ENCODE peak calls at places on chromosomes 11 and 22, in five cellular contexts. One of them, this sample, is unnamed.

GRCh38 chr22:39144101-39144815 is 8.2 kb downstream of the CBX7 start:
- DNase-seq in IMR-90: peak
- DNase-seq in adrenal gland: peak
- DNase-seq in AG04450: no peak
- DNase-seq in Peyer's patch: peak
- DNase-seq in this sample: peak

GRCh38 chr11:6635082-6635932 is 16.1 kb upstream of the TPP1 start:
- DNase-seq in IMR-90: peak
- DNase-seq in adrenal gland: no peak
- DNase-seq in AG04450: no peak
- DNase-seq in Peyer's patch: peak
- DNase-seq in this sample: no peak

GRCh38 chr11:3380706-3381570 is 2.0 kb upstream of the ZNF195 start:
- DNase-seq in IMR-90: no peak
- DNase-seq in adrenal gland: no peak
- DNase-seq in AG04450: no peak
- DNase-seq in Peyer's patch: no peak
- DNase-seq in this sample: no peak

GRCh38 chr22:28414017-28414416 is 265.6 kb downstream of the TTC28 start:
- DNase-seq in IMR-90: peak
- DNase-seq in adrenal gland: no peak
- DNase-seq in AG04450: no peak
- DNase-seq in Peyer's patch: no peak
- DNase-seq in this sample: no peak

GRCh38 chr11:107157146-107157808 is 139.0 kb upstream of the GUCY1A2 start:
- DNase-seq in IMR-90: no peak
- DNase-seq in adrenal gland: no peak
- DNase-seq in AG04450: no peak
- DNase-seq in Peyer's patch: no peak
- DNase-seq in this sample: no peak

GRCh38 chr11:45665933-45666647 is 668 bp upstream of the CHST1 start:
- DNase-seq in IMR-90: no peak
- DNase-seq in adrenal gland: no peak
- DNase-seq in AG04450: no peak
- DNase-seq in Peyer's patch: no peak
- DNase-seq in this sample: no peak

GRCh38 chr11:74014880-74015279 is 6.0 kb upstream of the UCP3 start:
- DNase-seq in IMR-90: no peak
- DNase-seq in adrenal gland: no peak
- DNase-seq in AG04450: no peak
- DNase-seq in Peyer's patch: no peak
- DNase-seq in this sample: no peak

GRCh38 chr11:128342511-128343133 is 244.7 kb downstream of the ETS1 start:
- DNase-seq in IMR-90: peak
- DNase-seq in adrenal gland: peak
- DNase-seq in AG04450: no peak
- DNase-seq in Peyer's patch: peak
- DNase-seq in this sample: peak

GRCh38 chr11:102111787-102112653 is 1.8 kb downstream of the YAP1 start:
- DNase-seq in IMR-90: peak
- DNase-seq in adrenal gland: no peak
- DNase-seq in AG04450: no peak
- DNase-seq in Peyer's patch: peak
- DNase-seq in this sample: peak

GRCh38 chr11:134120143-134120850 is 51.4 kb downstream of the JAM3 start:
- DNase-seq in IMR-90: peak
- DNase-seq in adrenal gland: peak
- DNase-seq in AG04450: peak
- DNase-seq in Peyer's patch: peak
- DNase-seq in this sample: no peak

GRCh38 chr11:65308281-65308891 is 6.3 kb upstream of the CDC42EP2 start:
- DNase-seq in IMR-90: no peak
- DNase-seq in adrenal gland: no peak
- DNase-seq in AG04450: no peak
- DNase-seq in Peyer's patch: no peak
- DNase-seq in this sample: no peak

GRCh38 chr11:117369521-117369920 is 41.9 kb downstream of the CEP164 start:
- DNase-seq in IMR-90: no peak
- DNase-seq in adrenal gland: no peak
- DNase-seq in AG04450: no peak
- DNase-seq in Peyer's patch: no peak
- DNase-seq in this sample: no peak

GRCh38 chr11:72263363-72263762 is 19.4 kb upstream of the PHOX2A start:
- DNase-seq in IMR-90: peak
- DNase-seq in adrenal gland: no peak
- DNase-seq in AG04450: peak
- DNase-seq in Peyer's patch: no peak
- DNase-seq in this sample: no peak

GRCh38 chr22:28821452-28821851 is 21.1 kb upstream of the XBP1 start:
- DNase-seq in IMR-90: no peak
- DNase-seq in adrenal gland: no peak
- DNase-seq in AG04450: no peak
- DNase-seq in Peyer's patch: no peak
- DNase-seq in this sample: no peak

GRCh38 chr11:235998-236773 is at the start of gene SIRT3:
- DNase-seq in IMR-90: peak
- DNase-seq in adrenal gland: peak
- DNase-seq in AG04450: peak
- DNase-seq in Peyer's patch: peak
- DNase-seq in this sample: peak
- TF ChIP-seq CTCF in IMR-90: peak
- TF ChIP-seq CTCF in adrenal gland: peak
- TF ChIP-seq CTCF in AG04450: no peak
- TF ChIP-seq CTCF in Peyer's patch: peak
- TF ChIP-seq CTCF in this sample: no peak

DNA sequence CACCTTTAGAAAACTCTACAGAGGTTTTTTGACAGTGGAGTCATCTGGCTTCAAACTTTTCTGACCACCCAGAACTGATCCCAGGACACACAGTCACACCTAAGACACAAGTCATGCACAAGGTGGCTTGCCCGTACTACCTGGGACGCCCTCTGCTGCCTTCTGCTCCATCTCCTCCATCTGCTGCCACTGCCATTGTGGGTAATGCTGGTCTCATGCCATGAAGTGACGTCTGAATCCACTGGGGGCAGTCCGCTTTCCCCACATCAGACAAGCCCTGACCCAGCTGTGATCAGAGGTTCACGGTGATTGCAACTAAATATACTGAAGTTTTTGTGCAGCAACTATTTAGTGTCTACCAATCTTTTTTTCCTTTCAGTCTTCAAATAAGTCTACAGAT is 5.4 kb upstream of the NDUFS8 start:
- DNase-seq in IMR-90: no peak
- DNase-seq in adrenal gland: no peak
- DNase-seq in AG04450: no peak
- DNase-seq in Peyer's patch: no peak
- DNase-seq in this sample: peak
- TF ChIP-seq CTCF in IMR-90: no peak
- TF ChIP-seq CTCF in adrenal gland: no peak
- TF ChIP-seq CTCF in AG04450: no peak
- TF ChIP-seq CTCF in Peyer's patch: no peak
- TF ChIP-seq CTCF in this sample: no peak

GRCh38 chr11:115869131-115869530 is 364.9 kb upstream of the CADM1 start:
- DNase-seq in IMR-90: no peak
- DNase-seq in adrenal gland: no peak
- DNase-seq in AG04450: no peak
- DNase-seq in Peyer's patch: no peak
- DNase-seq in this sample: no peak

GRCh38 chr11:115871161-115871750 is 367.0 kb upstream of the CADM1 start:
- DNase-seq in IMR-90: no peak
- DNase-seq in adrenal gland: no peak
- DNase-seq in AG04450: no peak
- DNase-seq in Peyer's patch: no peak
- DNase-seq in this sample: no peak

GRCh38 chr11:115872418-115872817 is 368.2 kb upstream of the CADM1 start:
- DNase-seq in IMR-90: no peak
- DNase-seq in adrenal gland: no peak
- DNase-seq in AG04450: no peak
- DNase-seq in Peyer's patch: no peak
- DNase-seq in this sample: no peak

GRCh38 chr11:115873813-115874212 is 369.6 kb upstream of the CADM1 start:
- DNase-seq in IMR-90: no peak
- DNase-seq in adrenal gland: no peak
- DNase-seq in AG04450: no peak
- DNase-seq in Peyer's patch: no peak
- DNase-seq in this sample: no peak

GRCh38 chr11:115869780-115870431 is 365.7 kb upstream of the CADM1 start:
- DNase-seq in IMR-90: peak
- DNase-seq in adrenal gland: no peak
- DNase-seq in AG04450: peak
- DNase-seq in Peyer's patch: no peak
- DNase-seq in this sample: peak
- TF ChIP-seq CTCF in IMR-90: peak
- TF ChIP-seq CTCF in adrenal gland: no peak
- TF ChIP-seq CTCF in AG04450: peak
- TF ChIP-seq CTCF in Peyer's patch: no peak
- TF ChIP-seq CTCF in this sample: no peak

DNA sequence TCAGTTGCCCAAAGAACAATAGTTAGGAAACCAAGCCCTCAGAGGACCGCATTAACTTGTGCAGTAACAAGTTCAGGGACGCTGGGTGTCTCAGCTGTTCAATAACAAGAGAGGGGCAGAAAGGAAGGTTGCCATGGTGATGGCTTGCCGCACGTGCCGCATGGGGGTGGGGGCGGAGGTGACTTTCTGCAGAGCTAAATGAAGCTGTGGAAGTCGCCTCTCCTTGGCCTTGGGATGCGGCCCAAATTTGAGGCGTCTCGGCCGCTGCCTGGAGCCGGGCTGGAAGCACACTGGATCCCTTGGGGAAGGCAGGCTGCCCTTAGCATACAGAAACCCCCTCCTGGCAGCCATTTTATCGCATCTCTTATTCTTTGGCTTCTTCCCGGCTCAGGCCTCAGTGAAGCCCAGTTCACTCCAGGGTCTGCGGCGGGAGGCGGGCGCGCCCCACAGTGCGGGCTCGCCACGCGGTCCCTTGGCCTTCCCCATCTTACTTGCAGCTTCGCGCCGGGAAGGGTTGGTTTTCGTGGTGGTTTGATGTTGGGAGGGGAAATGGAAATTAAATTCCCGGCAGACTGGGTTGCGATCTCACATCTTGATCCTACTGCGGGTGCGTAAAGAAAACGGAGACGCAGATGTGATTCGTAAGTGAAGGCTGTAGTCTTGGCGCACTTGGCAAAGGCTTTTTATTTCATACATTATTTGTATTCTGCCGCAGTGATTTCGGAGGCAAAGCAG is 94.3 kb downstream of the SLC17A6 start:
- DNase-seq in IMR-90: peak
- DNase-seq in adrenal gland: peak
- DNase-seq in AG04450: no peak
- DNase-seq in Peyer's patch: no peak
- DNase-seq in this sample: peak
- TF ChIP-seq CTCF in IMR-90: no peak
- TF ChIP-seq CTCF in adrenal gland: no peak
- TF ChIP-seq CTCF in AG04450: no peak
- TF ChIP-seq CTCF in Peyer's patch: no peak
- TF ChIP-seq CTCF in this sample: no peak

GRCh38 chr11:26457660-26458059 is 114.4 kb downstream of the MUC15 start:
- DNase-seq in IMR-90: no peak
- DNase-seq in adrenal gland: no peak
- DNase-seq in AG04450: no peak
- DNase-seq in Peyer's patch: no peak
- DNase-seq in this sample: no peak
- TF ChIP-seq CTCF in IMR-90: no peak
- TF ChIP-seq CTCF in adrenal gland: no peak
- TF ChIP-seq CTCF in AG04450: no peak
- TF ChIP-seq CTCF in Peyer's patch: no peak
- TF ChIP-seq CTCF in this sample: no peak

DNA sequence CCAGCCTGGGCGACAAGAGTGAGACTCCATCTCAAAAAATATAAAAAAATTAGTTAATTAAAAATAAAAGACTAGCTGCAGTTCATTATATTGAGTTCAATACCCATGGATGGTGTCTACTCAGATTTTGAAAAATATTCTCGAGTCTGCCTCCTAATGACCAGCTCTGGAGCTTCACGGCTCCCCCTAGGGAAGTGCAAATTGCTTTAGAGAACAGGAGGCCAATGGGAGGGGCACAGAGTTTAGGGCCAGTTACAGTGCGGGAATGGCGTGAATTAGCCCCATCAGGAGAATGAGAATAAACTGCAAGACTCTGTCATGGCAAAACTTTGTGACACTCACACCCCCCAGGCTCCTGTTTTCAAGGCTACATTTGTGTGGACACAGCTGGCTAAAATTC is 4.6 kb downstream of the FGF4 start:
- DNase-seq in IMR-90: no peak
- DNase-seq in adrenal gland: no peak
- DNase-seq in AG04450: no peak
- DNase-seq in Peyer's patch: no peak
- DNase-seq in this sample: no peak
- TF ChIP-seq CTCF in IMR-90: no peak
- TF ChIP-seq CTCF in adrenal gland: no peak
- TF ChIP-seq CTCF in AG04450: no peak
- TF ChIP-seq CTCF in Peyer's patch: no peak
- TF ChIP-seq CTCF in this sample: no peak

This sample was measured in activated CD8-positive, alpha-beta T cell treated with anti-CD3 and anti-CD28 coated beads for 36 hours.